ENCODE peak calls at places on chromosomes 5 and 9, in ten cellular contexts. G, X, F, M, R, C, W, K, V and Z are unnamed samples.

GRCh38 chr5:160152287-160152686 is 33.0 kb upstream of the PWWP2A start:
- DNase-seq in M (no peak), X (no peak), C (no peak), K (no peak), F (no peak), V (no peak), W (no peak), G (no peak), R (no peak), Z (no peak)

GRCh38 chr5:171676286-171676944 is 109.2 kb upstream of the SMIM23 start:
- DNase-seq in X (peak; percentile 57), G (no peak), K (no peak), F (peak; percentile 30), M (no peak), W (no peak), R (peak; percentile 60), C (no peak), V (no peak), Z (peak; percentile 41)

GRCh38 chr9:589723-590122 is 251.8 kb upstream of the DMRT1 start:
- DNase-seq in F (peak; percentile 52), M (no peak), G (no peak), K (no peak), V (peak; percentile 83), W (no peak), R (no peak), C (no peak), X (no peak), Z (no peak)

GRCh38 chr5:103562453-103563157 is at the start of gene NUDT12:
- DNase-seq in F (peak; percentile 57), V (peak; percentile 77), C (peak; percentile 65), W (peak; percentile 76), R (peak; percentile 71), G (peak; percentile 81), K (peak; percentile 84), M (peak; percentile 16), X (peak; percentile 73), Z (peak; percentile 92)

GRCh38 chr9:107226431-107226830 is 56.6 kb upstream of the RAD23B start:
- DNase-seq in F (no peak), R (no peak), K (no peak), C (no peak), M (no peak), X (no peak), V (no peak), G (no peak), W (no peak), Z (no peak)

GRCh38 chr5:73122875-73123810 is 2.8 kb downstream of the TMEM171 start:
- DNase-seq in M (no peak), K (no peak), V (peak; percentile 42), G (no peak), R (no peak), W (no peak), C (no peak), X (no peak), F (no peak), Z (no peak)

GRCh38 chr5:91357012-91357634 is 26.0 kb downstream of the ARRDC3 start:
- DNase-seq in V (no peak), X (no peak), K (no peak), R (no peak), W (peak; percentile 13), M (no peak), F (no peak), G (no peak), C (no peak), Z (no peak)

GRCh38 chr5:3139596-3139995 is 388.1 kb upstream of the IRX2 start:
- DNase-seq in W (no peak), C (no peak), G (no peak), M (no peak), F (no peak), K (no peak), V (peak; percentile 81), X (no peak), R (no peak), Z (no peak)

GRCh38 chr9:35760651-35761050 is 6.6 kb upstream of the MSMP start:
- DNase-seq in R (no peak), M (no peak), F (no peak), K (no peak), X (no peak), G (no peak), C (no peak), W (no peak), V (peak; percentile 75), Z (no peak)

GRCh38 chr9:13410566-13411031 is 131.1 kb upstream of the MPDZ start:
- DNase-seq in K (no peak), X (no peak), V (peak; percentile 68), C (no peak), M (no peak), F (no peak), G (no peak), W (no peak), R (no peak), Z (no peak)

GRCh38 chr9:92962303-92962649 is 15.0 kb downstream of the FGD3 start:
- DNase-seq in M (no peak), V (no peak), F (no peak), C (no peak), G (no peak), W (no peak), X (no peak), R (no peak), K (no peak), Z (no peak)

GRCh38 chr9:92961627-92962302 is 14.4 kb downstream of the FGD3 start:
- DNase-seq in X (no peak), K (peak; percentile 40), C (no peak), M (no peak), F (no peak), G (no peak), W (no peak), V (no peak), R (no peak), Z (no peak)

GRCh38 chr9:92962846-92963245 is 15.5 kb downstream of the FGD3 start:
- DNase-seq in M (no peak), G (no peak), C (no peak), W (no peak), K (peak; percentile 22), X (no peak), V (no peak), F (no peak), R (no peak), Z (no peak)

GRCh38 chr9:92963831-92964606 is 16.7 kb downstream of the FGD3 start:
- DNase-seq in F (no peak), G (no peak), K (peak; percentile 70), W (no peak), C (no peak), V (no peak), R (peak; percentile 70), X (no peak), M (no peak), Z (no peak)

DNA sequence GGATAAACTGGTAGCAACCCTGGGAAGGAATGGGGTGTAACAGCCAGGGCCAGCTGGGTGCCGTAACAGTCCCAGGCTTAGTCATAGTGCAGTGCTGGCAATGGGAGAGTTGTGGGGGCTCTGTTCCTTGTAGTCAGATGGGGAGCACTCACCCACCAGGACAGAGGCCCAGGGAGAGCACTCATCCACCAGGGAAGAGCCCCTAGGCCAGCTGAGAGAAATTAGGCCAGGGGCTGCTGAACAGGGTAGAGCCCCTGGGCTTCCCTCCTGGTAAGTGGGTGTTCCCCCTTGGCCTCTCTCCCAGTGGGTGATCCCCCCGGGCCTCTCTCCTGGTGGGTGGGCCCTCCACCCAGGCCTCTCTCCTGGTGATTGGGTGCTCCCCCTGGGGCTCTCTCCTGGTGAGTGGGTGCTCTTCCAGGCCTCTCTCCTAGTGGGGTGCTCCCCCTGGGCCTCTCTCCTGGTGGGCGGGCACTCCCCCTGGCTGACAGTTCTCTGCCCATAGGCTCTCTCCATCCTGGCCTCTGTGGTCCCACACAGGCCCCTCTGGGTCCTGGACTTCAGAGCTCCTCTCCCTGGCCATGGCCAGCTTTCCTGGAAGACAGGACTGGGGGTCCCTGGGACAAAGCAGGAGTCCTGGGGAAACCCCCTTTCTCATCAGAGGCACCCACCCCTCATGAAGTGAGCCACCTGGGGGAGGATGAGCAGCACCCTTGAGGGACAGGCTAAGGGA is 13.4 kb downstream of the FGD3 start:
- DNase-seq in W (no peak), M (no peak), G (no peak), C (no peak), F (no peak), K (peak; percentile 32), V (no peak), R (no peak), X (no peak), Z (no peak)
- H3K27ac ChIP-seq in W (no peak overlapping the region), M (no peak overlapping the region), G (no peak overlapping the region), C (no peak overlapping the region), F (peak overlapping the region; percentile 7), K (peak overlapping the region; percentile 1), V (no peak overlapping the region), R (peak overlapping the region; percentile 6), X (no peak overlapping the region), Z (no peak overlapping the region)

GRCh38 chr5:133931546-133931945 is 36.9 kb downstream of the C5orf15 start:
- DNase-seq in F (no peak), M (no peak), X (no peak), R (no peak), G (no peak), W (no peak), V (no peak), C (no peak), K (no peak), Z (no peak)
- TF ChIP-seq CTCF in F (no peak), M (no peak), X (no peak), R (no peak), G (no peak), W (no peak), V (no peak), C (no peak), K (no peak), Z (no peak)

GRCh38 chr5:132486318-132487094 is 4.1 kb downstream of the IRF1 start:
- DNase-seq in R (no peak), X (peak; percentile 52), V (no peak), W (no peak), K (peak; percentile 54), F (no peak), M (no peak), C (no peak), G (peak; percentile 26), Z (peak; percentile 69)
- H3K27ac ChIP-seq in R (peak overlapping the region; percentile 63), X (no peak overlapping the region), V (no peak overlapping the region), W (no peak overlapping the region), K (peak overlapping the region; percentile 58), F (peak overlapping the region; percentile 71), M (no peak overlapping the region), C (peak overlapping the region; percentile 99), G (no peak overlapping the region), Z (no peak overlapping the region)

GRCh38 chr9:135673941-135674340 is 10.8 kb downstream of the LCN9 start:
- DNase-seq in M (no peak), V (no peak), R (peak; percentile 21), F (no peak), G (no peak), W (no peak), K (no peak), X (no peak), C (no peak), Z (no peak)

GRCh38 chr9:135669616-135670285 is 6.6 kb downstream of the LCN9 start:
- DNase-seq in X (no peak), V (no peak), K (peak; percentile 57), M (no peak), C (no peak), R (no peak), F (no peak), W (no peak), G (peak; percentile 23), Z (no peak)

GRCh38 chr9:135674977-135675376 is 11.9 kb downstream of the LCN9 start:
- DNase-seq in C (no peak), K (no peak), F (no peak), W (no peak), X (no peak), V (no peak), G (no peak), R (no peak), M (no peak), Z (no peak)

GRCh38 chr9:135670721-135671590 is 7.8 kb downstream of the LCN9 start:
- DNase-seq in K (peak; percentile 58), X (no peak), C (no peak), V (no peak), R (no peak), F (no peak), W (no peak), M (no peak), G (peak; percentile 26), Z (no peak)

GRCh38 chr9:135671591-135672041 is 8.5 kb downstream of the LCN9 start:
- DNase-seq in M (no peak), K (peak; percentile 51), X (no peak), C (no peak), R (no peak), G (peak; percentile 35), V (no peak), W (no peak), F (no peak), Z (no peak)
- TF ChIP-seq CTCF in M (no peak), K (no peak), X (no peak), C (no peak), R (no peak), G (no peak), V (no peak), W (peak; percentile 19), F (no peak), Z (no peak)